ENCODE peak calls at places on chromosomes 3 and 15, in seven cellular contexts. S is activated T-cell treated with anti-CD3 and anti-CD28 coated beads for 1 hour; I is EH; L is transverse colon; N is stimulated activated effector memory CD8-positive, alpha-beta T cell treated with anti-CD3 and anti-CD28 coated beads, Interleukin-12 subunit alpha, Interleukin-12 subunit beta, amount 100 ng/mL, for 72 hours; M is SHP77; Z is NCI-H1436. K is an unnamed sample.

GRCh38 chr15:40388941-40389823 is 6.7 kb downstream of the KNSTRN start:
- DNase-seq in S (no peak), I (no peak), L (no peak), N (no peak), M (no peak), Z (no peak), K (no peak)

GRCh38 chr3:109985942-109986555 is 648.7 kb upstream of the DPPA4 start:
- DNase-seq in S (no peak), I (no peak), L (no peak), N (no peak), M (peak), Z (no peak), K (no peak)

GRCh38 chr3:138850151-138850550 is 15.4 kb upstream of the PIK3CB start:
- DNase-seq in S (no peak), I (peak), L (no peak), N (no peak), M (no peak), Z (no peak), K (no peak)

GRCh38 chr3:75687323-75687722 is 23.2 kb downstream of the FRG2C start:
- DNase-seq in S (no peak), I (no peak), L (no peak), N (no peak), M (no peak), Z (no peak), K (no peak)

GRCh38 chr3:185208836-185209235 is 45.0 kb downstream of the EHHADH start:
- DNase-seq in S (no peak), I (no peak), L (no peak), N (no peak), M (no peak), Z (no peak), K (no peak)

GRCh38 chr3:150359381-150359780 is 48.7 kb upstream of the TSC22D2 start:
- DNase-seq in S (no peak), I (peak), L (no peak), N (no peak), M (no peak), Z (no peak), K (no peak)

GRCh38 chr3:161222662-161223061 is 1.6 kb downstream of the NMD3 start:
- DNase-seq in S (no peak), I (peak), L (no peak), N (no peak), M (no peak), Z (no peak), K (no peak)

GRCh38 chr15:51982013-51982769 is 10.6 kb upstream of the LEO1 start:
- DNase-seq in S (peak), I (peak), L (no peak), N (peak), M (peak), Z (peak), K (no peak)

GRCh38 chr3:135618123-135618522 is 347.4 kb upstream of the PPP2R3A start:
- DNase-seq in S (no peak), I (no peak), L (no peak), N (no peak), M (no peak), Z (no peak), K (no peak)

GRCh38 chr15:62323353-62323752 is 158.3 kb upstream of the C2CD4B start:
- DNase-seq in S (no peak), I (no peak), L (no peak), N (no peak), M (no peak), Z (no peak), K (no peak)

GRCh38 chr3:85846940-85847339 is 888.2 kb downstream of the CADM2 start:
- DNase-seq in S (no peak), I (no peak), L (no peak), N (no peak), M (no peak), Z (no peak), K (no peak)

GRCh38 chr15:81105521-81105920 is 28.5 kb upstream of the CFAP161 start:
- DNase-seq in S (no peak), I (peak), L (no peak), N (no peak), M (no peak), Z (peak), K (no peak)

GRCh38 chr3:129644836-129645235 is 38.4 kb upstream of the PLXND1 start:
- DNase-seq in S (no peak), I (no peak), L (no peak), N (no peak), M (no peak), Z (no peak), K (no peak)

GRCh38 chr3:41267975-41268640 is 68.8 kb downstream of the CTNNB1 start:
- DNase-seq in S (no peak), I (peak), L (no peak), N (no peak), M (peak), Z (no peak), K (no peak)

GRCh38 chr3:38566215-38566528 is 70.0 kb downstream of the EXOG start:
- DNase-seq in S (no peak), I (no peak), L (no peak), N (no peak), M (no peak), Z (no peak), K (peak)

GRCh38 chr3:52441772-52442332 is 3.1 kb downstream of the SEMA3G start:
- DNase-seq in S (no peak), I (no peak), L (no peak), N (no peak), M (no peak), Z (no peak), K (peak)

GRCh38 chr3:172189987-172190603 is 150.7 kb downstream of the FNDC3B start:
- DNase-seq in S (no peak), I (no peak), L (no peak), N (no peak), M (no peak), Z (no peak), K (no peak)

GRCh38 chr15:69751147-69751546 is 298.5 kb downstream of the RPLP1 start:
- DNase-seq in S (no peak), I (no peak), L (no peak), N (no peak), M (no peak), Z (no peak), K (no peak)

GRCh38 chr3:150673966-150674365 is 29.8 kb downstream of the ERICH6 start:
- DNase-seq in S (no peak), I (no peak), L (no peak), N (no peak), M (no peak), Z (no peak), K (no peak)